ENCODE peak calls at places on chromosomes 16 and 17, in ten cellular contexts. L, R, S, D, F, G, I, K, X and C are unnamed samples.

GRCh38 chr16:3590736-3591435 is 13.7 kb upstream of the NLRC3 start:
- ATAC-seq in L (peak), R (peak), S (no peak), D (no peak), F (no peak), G (no peak), I (no peak), K (no peak), X (no peak), C (no peak)

GRCh38 chr16:66605177-66605999 is 884 bp downstream of the CMTM3 start:
- ATAC-seq in L (peak), R (peak), S (peak), D (peak), F (peak), G (peak), I (peak), K (peak), X (no peak), C (peak)

GRCh38 chr17:74450925-74451403 is 15.5 kb upstream of the CD300A start:
- ATAC-seq in L (no peak), R (no peak), S (no peak), D (no peak), F (no peak), G (no peak), I (no peak), K (no peak), X (no peak), C (no peak)

GRCh38 chr17:72806011-72806410 is 286.5 kb downstream of the SLC39A11 start:
- ATAC-seq in L (no peak), R (no peak), S (no peak), D (no peak), F (no peak), G (no peak), I (no peak), K (no peak), X (no peak), C (no peak)

GRCh38 chr16:66426112-66427035 is 721 bp upstream of the BEAN1 start:
- ATAC-seq in L (peak), R (peak), S (peak), D (peak), F (peak), G (peak), I (peak), K (peak), X (no peak), C (peak)

GRCh38 chr17:81890447-81891302 is 711 bp downstream of the ALYREF start:
- ATAC-seq in L (no peak), R (no peak), S (no peak), D (no peak), F (no peak), G (no peak), I (no peak), K (no peak), X (no peak), C (no peak)

GRCh38 chr16:15770107-15770506 is 86.7 kb downstream of the MYH11 start:
- ATAC-seq in L (no peak), R (no peak), S (peak), D (peak), F (peak), G (no peak), I (no peak), K (no peak), X (no peak), C (peak)

GRCh38 chr16:53754938-53755910 is 51.3 kb downstream of the FTO start:
- ATAC-seq in L (peak), R (peak), S (no peak), D (peak), F (peak), G (no peak), I (no peak), K (peak), X (no peak), C (peak)

GRCh38 chr16:55759983-55760664 is 72.8 kb downstream of the CES1 start:
- ATAC-seq in L (peak), R (no peak), S (peak), D (peak), F (peak), G (no peak), I (no peak), K (no peak), X (no peak), C (peak)

GRCh38 chr16:77652399-77652798 is 69.9 kb upstream of the NUDT7 start:
- ATAC-seq in L (peak), R (no peak), S (no peak), D (peak), F (no peak), G (no peak), I (no peak), K (no peak), X (no peak), C (peak)

GRCh38 chr16:66523861-66524354 is 26.0 kb downstream of the TK2 start:
- ATAC-seq in L (no peak), R (peak), S (peak), D (peak), F (no peak), G (peak), I (no peak), K (no peak), X (peak), C (no peak)

GRCh38 chr17:44108440-44109311 is 14.8 kb downstream of the HDAC5 start:
- ATAC-seq in L (peak), R (no peak), S (peak), D (peak), F (peak), G (no peak), I (no peak), K (no peak), X (no peak), C (peak)

GRCh38 chr17:33940769-33941168 is 314.3 kb upstream of the CCL2 start:
- ATAC-seq in L (no peak), R (no peak), S (no peak), D (no peak), F (peak), G (no peak), I (no peak), K (no peak), X (no peak), C (no peak)

GRCh38 chr17:29682987-29683386 is 60.3 kb upstream of the CORO6 start:
- ATAC-seq in L (no peak), R (peak), S (peak), D (no peak), F (peak), G (no peak), I (no peak), K (no peak), X (no peak), C (no peak)

GRCh38 chr17:4142107-4142900 is 526 bp downstream of the ZZEF1 start:
- ATAC-seq in L (peak), R (peak), S (peak), D (no peak), F (peak), G (peak), I (peak), K (peak), X (peak), C (peak)

GRCh38 chr16:84332975-84333684 is 35.2 kb upstream of the ATP2C2 start:
- ATAC-seq in L (peak), R (no peak), S (no peak), D (no peak), F (peak), G (no peak), I (no peak), K (no peak), X (no peak), C (no peak)

GRCh38 chr17:21689604-21690003 is 2.7 kb upstream of the KCNJ18 start:
- ATAC-seq in L (peak), R (peak), S (no peak), D (peak), F (peak), G (no peak), I (no peak), K (peak), X (no peak), C (peak)

GRCh38 chr16:89478576-89479221 is 11.7 kb downstream of the ANKRD11 start:
- ATAC-seq in L (peak), R (peak), S (no peak), D (peak), F (peak), G (no peak), I (no peak), K (peak), X (peak), C (no peak)

GRCh38 chr16:78443780-78444422 is 344.4 kb downstream of the WWOX start:
- ATAC-seq in L (peak), R (no peak), S (peak), D (peak), F (peak), G (no peak), I (no peak), K (no peak), X (no peak), C (no peak)